ENCODE peak calls at places on chromosomes 13 and 19, in seven cellular contexts. Y is stomach, E is prostate gland, S is uterus, R is ovary, O is NB4, M is esophagus muscularis mucosa. Z is an unnamed sample.

GRCh38 chr13:76014618-76015315 is 378.6 kb downstream of the LMO7 start:
- DNase-seq in E (no peak), S (no peak), M (no peak), R (no peak), O (no peak), Y (no peak), Z (no peak)

GRCh38 chr13:72149701-72150100 is 282.7 kb upstream of the DACH1 start:
- DNase-seq in R (no peak), E (no peak), M (no peak), Y (no peak), O (no peak), S (no peak), Z (no peak)

GRCh38 chr13:75446874-75447273 is 35.1 kb downstream of the TBC1D4 start:
- DNase-seq in R (no peak), Y (no peak), E (no peak), S (no peak), M (no peak), O (no peak), Z (no peak)

GRCh38 chr13:114173753-114174152 is 5.3 kb upstream of the CFAP97D2 start:
- DNase-seq in Y (no peak), S (no peak), R (no peak), O (no peak), E (no peak), M (no peak), Z (no peak)

GRCh38 chr13:72686766-72687165 is 40.7 kb downstream of the MZT1 start:
- DNase-seq in R (no peak), O (no peak), Y (no peak), S (no peak), E (no peak), M (no peak), Z (no peak)

GRCh38 chr19:53424968-53425597 is 6.7 kb upstream of the ZNF761 start:
- DNase-seq in R (peak), E (peak), S (peak), O (peak), Y (peak), M (peak), Z (peak)

GRCh38 chr13:66348745-66349720 is 881.1 kb downstream of the PCDH9 start:
- DNase-seq in M (no peak), O (no peak), S (no peak), Y (no peak), R (no peak), E (no peak), Z (no peak)

GRCh38 chr13:113897161-113897560 is 33.3 kb upstream of the GAS6 start:
- DNase-seq in M (peak), R (no peak), S (peak), E (no peak), O (no peak), Y (no peak), Z (no peak)

GRCh38 chr19:28703400-28703956 is 509.5 kb downstream of the UQCRFS1 start:
- DNase-seq in S (no peak), R (no peak), M (no peak), Y (no peak), E (no peak), O (no peak), Z (no peak)

GRCh38 chr19:7928741-7929701 is 3.1 kb upstream of the CTXN1 start:
- DNase-seq in E (peak), R (peak), M (no peak), S (peak), O (peak), Y (no peak), Z (peak)

GRCh38 chr19:1220452-1221037 is 15.0 kb downstream of the STK11 start:
- DNase-seq in Y (no peak), S (no peak), R (no peak), E (no peak), M (no peak), O (no peak), Z (no peak)

GRCh38 chr13:108586826-108587225 is 42.6 kb upstream of the MYO16 start:
- DNase-seq in E (no peak), R (no peak), Y (no peak), S (no peak), M (no peak), O (no peak), Z (no peak)

GRCh38 chr19:10001899-10002298 is 8.4 kb downstream of the COL5A3 start:
- DNase-seq in E (no peak), O (peak), R (peak), S (no peak), Y (peak), M (no peak), Z (no peak)

GRCh38 chr13:96967248-96967745 is 27.0 kb downstream of the OXGR1 start:
- DNase-seq in Y (no peak), E (no peak), R (no peak), M (no peak), O (no peak), S (no peak), Z (no peak)

GRCh38 chr13:32645854-32646253 is 59.6 kb downstream of the PDS5B start:
- DNase-seq in R (no peak), S (no peak), O (peak), M (no peak), Y (no peak), E (no peak), Z (no peak)

GRCh38 chr19:51887522-51888498 is at the start of gene ZNF577:
- DNase-seq in S (peak), R (peak), O (peak), Y (peak), M (peak), E (peak), Z (peak)

GRCh38 chr13:40503966-40504591 is 162.4 kb downstream of the FOXO1 start:
- DNase-seq in O (no peak), E (no peak), R (no peak), S (no peak), Y (no peak), M (peak), Z (no peak)

GRCh38 chr13:114148521-114148855 is 16.1 kb upstream of the RASA3 start:
- DNase-seq in R (no peak), M (no peak), E (no peak), S (no peak), Y (peak), O (peak), Z (no peak)

GRCh38 chr13:102402292-102402691 is 444 bp upstream of the FGF14 start:
- DNase-seq in S (peak), R (no peak), Y (no peak), E (no peak), O (no peak), M (no peak), Z (peak)

GRCh38 chr13:25657062-25657588 is 285.4 kb downstream of the ATP8A2 start:
- DNase-seq in R (no peak), S (no peak), O (no peak), E (no peak), Y (no peak), M (no peak), Z (no peak)

GRCh38 chr13:42002066-42002465 is 41.2 kb upstream of the VWA8 start:
- DNase-seq in O (no peak), S (no peak), R (no peak), E (no peak), Y (no peak), M (peak), Z (no peak)

GRCh38 chr19:47255947-47256687 is at the start of gene CCDC9:
- DNase-seq in S (peak), M (peak), O (peak), Y (peak), R (peak), E (peak), Z (peak)

GRCh38 chr19:47258434-47258833 is 2.1 kb downstream of the CCDC9 start:
- DNase-seq in M (no peak), E (no peak), S (no peak), Y (no peak), R (no peak), O (no peak), Z (no peak)

GRCh38 chr19:47256688-47257410 is 524 bp downstream of the CCDC9 start:
- DNase-seq in R (peak), O (peak), S (peak), E (peak), Y (peak), M (peak), Z (peak)

GRCh38 chr19:47258895-47259555 is 2.7 kb downstream of the CCDC9 start:
- DNase-seq in O (no peak), S (no peak), M (no peak), Y (no peak), E (no peak), R (no peak), Z (no peak)

DNA sequence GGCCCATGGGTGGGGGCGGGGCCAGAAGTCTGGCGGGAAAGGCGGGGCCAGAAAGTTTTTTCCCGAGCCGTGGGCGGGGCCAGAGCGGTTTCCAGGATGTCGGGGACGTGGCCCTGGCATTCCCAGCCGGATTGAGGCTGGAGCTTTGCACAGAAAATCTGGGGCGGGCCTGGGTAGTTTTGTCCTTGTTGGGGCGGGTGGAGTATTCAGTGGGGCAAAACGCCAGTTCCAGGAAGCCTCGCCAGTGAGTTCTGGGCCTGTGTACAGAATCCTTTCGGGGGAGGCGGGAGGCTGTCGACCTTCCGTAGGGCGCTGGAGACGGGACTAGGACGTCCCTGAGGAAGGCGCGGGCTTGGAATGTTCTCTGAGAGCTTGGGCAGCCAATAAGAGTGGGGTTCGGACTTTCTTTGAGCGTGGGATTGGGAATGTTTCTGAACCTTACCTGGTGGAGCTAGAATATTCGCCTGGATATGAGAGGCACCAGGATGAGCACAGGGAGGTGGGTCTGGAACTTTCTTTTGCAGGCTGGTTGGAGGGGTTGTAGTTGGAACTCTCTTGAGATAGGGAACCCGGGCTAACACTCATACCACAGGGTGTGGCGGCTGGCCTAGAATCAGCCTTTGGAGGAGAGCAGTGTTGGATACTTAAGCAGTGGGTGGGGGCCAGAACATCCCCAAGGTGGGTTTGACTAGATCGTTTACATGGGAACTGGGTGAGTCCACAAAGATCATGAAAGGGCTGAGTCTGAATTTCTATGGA is 1.3 kb downstream of the CCDC9 start:
- DNase-seq in O (peak), E (peak), M (no peak), Y (no peak), R (peak), S (peak), Z (peak)
- TF ChIP-seq POLR2A in O (no peak), E (peak), M (peak), Y (no peak), R (peak), S (peak), Z (no peak)

GRCh38 chr19:55410168-55410567 is 2.6 kb upstream of the UBE2S start:
- DNase-seq in Y (no peak), R (no peak), S (no peak), E (no peak), O (no peak), M (no peak), Z (no peak)

GRCh38 chr19:55407625-55408319 is at the start of gene UBE2S:
- DNase-seq in Y (peak), O (peak), M (peak), S (peak), R (peak), E (peak), Z (peak)

GRCh38 chr19:55406869-55407624 is 541 bp downstream of the UBE2S start:
- DNase-seq in M (no peak), O (peak), R (no peak), S (no peak), Y (peak), E (no peak), Z (no peak)

GRCh38 chr19:55406091-55406868 is 1.3 kb downstream of the UBE2S start:
- DNase-seq in S (no peak), Y (no peak), M (no peak), E (no peak), R (no peak), O (no peak), Z (no peak)

DNA sequence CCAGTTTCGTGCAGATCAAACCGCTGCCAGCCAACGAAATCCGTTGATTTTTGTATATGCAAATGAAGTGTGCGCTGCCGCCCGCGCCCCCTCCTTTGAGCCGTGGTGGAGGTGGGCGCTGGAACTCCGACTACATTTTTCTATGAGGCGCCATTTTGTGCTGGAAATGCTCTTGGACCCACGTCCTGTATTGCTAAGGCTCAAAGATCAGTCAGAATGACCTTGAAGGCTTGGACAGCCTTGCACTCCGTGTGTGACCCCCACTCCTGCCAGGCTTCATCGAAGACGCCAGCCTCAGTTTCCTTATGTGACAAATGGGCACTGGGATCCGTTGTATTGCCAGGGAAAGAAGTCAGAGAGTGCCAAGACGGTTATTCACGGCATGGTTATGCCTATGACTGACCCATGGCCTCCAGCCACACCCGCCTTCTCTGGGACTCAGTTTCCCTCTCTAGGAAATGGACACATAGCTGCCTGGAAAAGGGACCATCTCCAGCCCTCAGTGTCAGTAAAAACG is 790 bp upstream of the UBE2S start:
- DNase-seq in M (no peak), O (no peak), R (no peak), S (no peak), E (no peak), Y (no peak), Z (no peak)
- TF ChIP-seq POLR2A in M (no peak), O (peak), R (no peak), S (no peak), E (no peak), Y (no peak), Z (no peak)

DNA sequence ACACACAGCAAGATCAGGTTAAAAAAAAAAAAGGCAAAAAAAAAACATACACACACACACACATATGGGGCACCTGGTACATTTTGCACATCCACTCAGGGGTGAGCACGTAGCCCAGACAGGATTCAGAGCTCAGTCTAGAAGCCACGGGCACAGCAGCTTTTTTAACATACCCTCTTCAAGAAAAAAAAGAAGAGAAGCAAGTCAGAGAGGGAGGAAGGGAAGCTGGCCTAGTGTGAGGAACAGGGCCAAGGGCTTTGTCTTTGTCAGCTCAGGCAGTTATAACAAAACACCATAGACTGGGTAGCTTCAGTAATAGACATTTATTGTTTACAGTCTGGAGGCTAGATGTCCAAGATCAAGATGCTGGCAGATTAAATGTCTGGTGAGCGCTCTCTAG is 2.3 kb upstream of the TPM4 start:
- DNase-seq in E (peak), S (no peak), M (no peak), Y (no peak), O (no peak), R (peak), Z (peak)
- TF ChIP-seq POLR2A in E (no peak), S (no peak), M (no peak), Y (no peak), O (no peak), R (no peak), Z (no peak)

GRCh38 chr19:41740415-41741243 is 14.7 kb upstream of the CEACAM6 start:
- DNase-seq in M (no peak), S (no peak), E (no peak), O (no peak), Y (no peak), R (no peak), Z (no peak)

GRCh38 chr19:41744850-41745249 is 10.5 kb upstream of the CEACAM6 start:
- DNase-seq in O (no peak), S (no peak), M (no peak), R (no peak), Y (no peak), E (no peak), Z (no peak)

GRCh38 chr19:41745761-41746160 is 9.6 kb upstream of the CEACAM6 start:
- DNase-seq in M (no peak), S (no peak), O (peak), Y (no peak), E (no peak), R (no peak), Z (no peak)

GRCh38 chr19:41739361-41739760 is 16.0 kb upstream of the CEACAM6 start:
- DNase-seq in O (no peak), Y (no peak), E (no peak), R (no peak), S (no peak), M (no peak), Z (no peak)

DNA sequence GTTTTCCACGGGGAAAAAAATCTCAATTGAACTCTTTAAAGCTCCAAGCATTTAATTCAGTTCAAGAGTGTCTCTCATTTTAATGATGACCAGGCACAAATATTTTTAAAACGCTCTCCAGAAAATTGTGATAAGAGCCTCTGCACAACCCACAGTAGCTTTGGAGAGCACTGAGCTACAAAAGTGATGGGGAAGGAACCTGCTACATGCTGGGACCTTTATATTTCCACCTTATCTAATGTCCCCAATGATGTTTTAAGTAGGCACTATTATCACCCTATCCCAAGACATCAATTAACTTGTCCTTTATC is 14.1 kb upstream of the CEACAM6 start:
- DNase-seq in S (no peak), R (no peak), O (no peak), Y (no peak), M (no peak), E (no peak), Z (no peak)
- TF ChIP-seq POLR2A in S (no peak), R (no peak), O (no peak), Y (no peak), M (no peak), E (no peak), Z (no peak)

GRCh38 chr19:43983544-43983911 is 460 bp upstream of the ZNF155 start:
- DNase-seq in M (no peak), Y (no peak), R (no peak), S (no peak), E (no peak), O (no peak), Z (no peak)

GRCh38 chr19:43984687-43985000 is 656 bp downstream of the ZNF155 start:
- DNase-seq in O (no peak), E (peak), S (no peak), M (no peak), R (no peak), Y (no peak), Z (no peak)

GRCh38 chr19:43983912-43984686 is at the start of gene ZNF155:
- DNase-seq in O (peak), Y (peak), R (peak), M (peak), S (peak), E (peak), Z (peak)
- TF ChIP-seq POLR2A in O (no peak), Y (no peak), R (peak), M (no peak), S (no peak), E (peak), Z (no peak)

GRCh38 chr19:50202399-50202798 is 1.0 kb upstream of the MYH14 start:
- DNase-seq in E (no peak), S (no peak), R (no peak), Y (no peak), M (no peak), O (no peak), Z (no peak)

GRCh38 chr19:50204811-50205675 is 1.6 kb downstream of the MYH14 start:
- DNase-seq in S (no peak), E (peak), M (no peak), R (peak), O (no peak), Y (peak), Z (no peak)

GRCh38 chr19:50204081-50204428 is 633 bp downstream of the MYH14 start:
- DNase-seq in Y (no peak), E (no peak), O (no peak), M (no peak), S (no peak), R (no peak), Z (no peak)

GRCh38 chr19:50202962-50203280 is 501 bp upstream of the MYH14 start:
- DNase-seq in R (no peak), M (no peak), E (no peak), Y (no peak), S (no peak), O (no peak), Z (no peak)

DNA sequence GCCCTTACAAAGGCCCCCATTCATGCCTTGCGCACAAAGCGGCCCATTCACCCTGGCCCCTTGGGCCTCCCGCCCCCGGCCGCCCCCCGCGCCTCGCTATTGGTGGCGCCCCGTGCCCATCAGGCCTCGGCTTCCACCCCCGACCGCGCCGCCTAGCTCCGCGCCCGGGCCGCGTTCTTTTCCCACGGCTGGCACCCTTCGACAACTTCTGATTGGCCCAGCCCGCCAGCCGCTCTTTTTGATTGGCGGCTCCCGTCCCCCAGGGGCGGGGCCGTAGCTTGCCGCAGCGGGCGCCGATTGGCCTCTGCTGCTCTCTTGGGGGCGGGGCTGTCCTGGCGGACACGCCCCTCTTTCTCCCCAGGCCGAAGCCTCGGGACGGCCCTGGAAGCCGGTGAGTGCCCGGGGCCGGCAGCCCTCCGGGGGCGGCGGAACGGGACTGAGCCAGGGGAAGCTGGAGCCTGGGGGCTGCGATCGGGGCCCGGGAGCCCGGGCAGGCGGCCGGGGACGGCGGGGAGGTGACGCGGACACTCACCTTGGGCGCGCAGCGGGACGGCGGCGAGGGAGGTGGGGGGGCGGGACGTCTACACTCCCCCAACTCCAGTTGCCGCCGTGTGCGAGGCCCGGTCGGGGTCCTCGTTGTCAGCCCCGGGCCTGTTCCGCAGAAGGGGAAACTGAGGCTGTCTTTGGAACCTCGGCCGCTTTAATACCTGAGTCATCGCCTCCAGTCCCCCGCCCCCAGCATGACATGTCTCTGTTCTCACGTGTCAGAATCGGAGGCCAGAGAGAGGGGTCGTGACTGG is at the start of gene MYH14:
- DNase-seq in O (no peak), S (peak), R (peak), E (peak), Y (peak), M (peak), Z (peak)
- TF ChIP-seq POLR2A in O (no peak), S (no peak), R (no peak), E (peak), Y (no peak), M (peak), Z (no peak)

Z was measured in sigmoid colon.